ENCODE peak calls at places on chromosome 11, in nine cellular contexts. One of them, this sample, is unnamed. For H3K4me1, the result is how much of the 10 kb centered on the place peaks cover.

GRCh38 chr11:61918251-61919112 is 1.1 kb upstream of the RAB3IL1 start:
- DNase-seq in hepatocyte: no peak
- DNase-seq in transverse colon: no peak
- DNase-seq in PC-9: no peak
- DNase-seq in A549: no peak
- DNase-seq in fibroblast of lung: peak
- DNase-seq in left ventricle myocardium inferior: peak
- DNase-seq in Karpas-422: no peak
- DNase-seq in heart left ventricle: no peak
- DNase-seq in this sample: no peak

GRCh38 chr11:75826463-75827220 is 11.6 kb downstream of the UVRAG start:
- DNase-seq in transverse colon: no peak
- DNase-seq in heart left ventricle: no peak
- DNase-seq in A549: no peak
- DNase-seq in left ventricle myocardium inferior: no peak
- DNase-seq in Karpas-422: no peak
- DNase-seq in PC-9: no peak
- DNase-seq in hepatocyte: no peak
- DNase-seq in fibroblast of lung: no peak
- DNase-seq in this sample: no peak

GRCh38 chr11:86865436-86865835 is 65.1 kb downstream of the PRSS23 start:
- DNase-seq in A549: no peak
- DNase-seq in transverse colon: no peak
- DNase-seq in hepatocyte: no peak
- DNase-seq in PC-9: no peak
- DNase-seq in heart left ventricle: no peak
- DNase-seq in Karpas-422: no peak
- DNase-seq in left ventricle myocardium inferior: no peak
- DNase-seq in fibroblast of lung: no peak
- DNase-seq in this sample: no peak

GRCh38 chr11:7501894-7502293 is 11.9 kb upstream of the PPFIBP2 start:
- DNase-seq in fibroblast of lung: no peak
- DNase-seq in Karpas-422: no peak
- DNase-seq in A549: no peak
- DNase-seq in hepatocyte: no peak
- DNase-seq in left ventricle myocardium inferior: no peak
- DNase-seq in PC-9: no peak
- DNase-seq in heart left ventricle: no peak
- DNase-seq in transverse colon: no peak
- DNase-seq in this sample: no peak

GRCh38 chr11:60870276-60870675 is 2.9 kb downstream of the ZP1 start:
- DNase-seq in A549: no peak
- DNase-seq in heart left ventricle: no peak
- DNase-seq in PC-9: no peak
- DNase-seq in Karpas-422: peak
- DNase-seq in transverse colon: no peak
- DNase-seq in fibroblast of lung: no peak
- DNase-seq in left ventricle myocardium inferior: no peak
- DNase-seq in hepatocyte: no peak
- DNase-seq in this sample: no peak

GRCh38 chr11:120712862-120713770 is 201.6 kb downstream of the GRIK4 start:
- DNase-seq in fibroblast of lung: peak
- DNase-seq in hepatocyte: no peak
- DNase-seq in heart left ventricle: no peak
- DNase-seq in left ventricle myocardium inferior: no peak
- DNase-seq in transverse colon: no peak
- DNase-seq in PC-9: no peak
- DNase-seq in A549: no peak
- DNase-seq in Karpas-422: no peak
- DNase-seq in this sample: no peak

GRCh38 chr11:2928605-2929510 is at the start of gene PHLDA2:
- DNase-seq in hepatocyte: peak
- DNase-seq in heart left ventricle: peak
- DNase-seq in Karpas-422: no peak
- DNase-seq in PC-9: no peak
- DNase-seq in transverse colon: peak
- DNase-seq in fibroblast of lung: peak
- DNase-seq in A549: peak
- DNase-seq in left ventricle myocardium inferior: peak
- DNase-seq in this sample: peak

GRCh38 chr11:128624269-128625170 is 37.2 kb upstream of the ETS1 start:
- DNase-seq in Karpas-422: peak
- DNase-seq in A549: no peak
- DNase-seq in fibroblast of lung: no peak
- DNase-seq in left ventricle myocardium inferior: no peak
- DNase-seq in hepatocyte: no peak
- DNase-seq in PC-9: peak
- DNase-seq in heart left ventricle: no peak
- DNase-seq in transverse colon: peak
- DNase-seq in this sample: peak

GRCh38 chr11:93169950-93170561 is 27.7 kb downstream of the SLC36A4 start:
- DNase-seq in transverse colon: no peak
- DNase-seq in A549: no peak
- DNase-seq in fibroblast of lung: peak
- DNase-seq in Karpas-422: peak
- DNase-seq in PC-9: no peak
- DNase-seq in left ventricle myocardium inferior: no peak
- DNase-seq in heart left ventricle: no peak
- DNase-seq in hepatocyte: peak
- DNase-seq in this sample: no peak

GRCh38 chr11:73235236-73235786 is 17.2 kb downstream of the P2RY2 start:
- DNase-seq in Karpas-422: no peak
- DNase-seq in fibroblast of lung: no peak
- DNase-seq in PC-9: no peak
- DNase-seq in transverse colon: no peak
- DNase-seq in hepatocyte: no peak
- DNase-seq in A549: no peak
- DNase-seq in left ventricle myocardium inferior: no peak
- DNase-seq in heart left ventricle: no peak
- DNase-seq in this sample: peak

GRCh38 chr11:61071208-61071681 is 31.0 kb upstream of the CD5 start:
- DNase-seq in hepatocyte: no peak
- DNase-seq in left ventricle myocardium inferior: no peak
- DNase-seq in fibroblast of lung: no peak
- DNase-seq in A549: no peak
- DNase-seq in PC-9: no peak
- DNase-seq in Karpas-422: no peak
- DNase-seq in heart left ventricle: no peak
- DNase-seq in transverse colon: peak
- DNase-seq in this sample: no peak

GRCh38 chr11:14411818-14412217 is 52.8 kb upstream of the RRAS2 start:
- DNase-seq in fibroblast of lung: peak
- DNase-seq in transverse colon: no peak
- DNase-seq in A549: no peak
- DNase-seq in Karpas-422: no peak
- DNase-seq in left ventricle myocardium inferior: peak
- DNase-seq in hepatocyte: no peak
- DNase-seq in heart left ventricle: no peak
- DNase-seq in PC-9: no peak
- DNase-seq in this sample: no peak

DNA sequence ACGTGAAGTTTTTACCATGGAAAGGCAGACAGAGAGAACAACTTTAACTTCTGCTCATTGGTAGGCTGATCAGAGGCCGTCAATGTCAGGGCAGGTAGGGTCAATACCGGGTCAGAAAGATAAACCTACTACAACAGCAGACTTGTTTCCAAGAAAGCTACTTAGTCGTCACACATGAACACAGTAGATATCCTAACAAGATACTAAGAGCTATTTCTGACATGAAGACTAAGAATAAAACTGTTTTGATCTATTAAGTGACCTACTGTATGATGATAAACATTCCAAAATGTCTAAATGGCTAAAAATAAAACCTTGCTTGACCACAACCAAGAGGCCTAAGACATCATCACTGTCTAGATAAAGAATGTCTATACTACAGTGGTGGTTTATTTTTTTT is 231.3 kb downstream of the CADM1 start:
- DNase-seq in Karpas-422: no peak
- DNase-seq in transverse colon: no peak
- DNase-seq in A549: no peak
- DNase-seq in heart left ventricle: no peak
- DNase-seq in hepatocyte: no peak
- DNase-seq in fibroblast of lung: no peak
- DNase-seq in left ventricle myocardium inferior: no peak
- DNase-seq in PC-9: no peak
- DNase-seq in this sample: no peak
- H3K4me1 ChIP-seq in Karpas-422: under half
- H3K4me1 ChIP-seq in transverse colon: under half
- H3K4me1 ChIP-seq in A549: under half
- H3K4me1 ChIP-seq in heart left ventricle: under half
- H3K4me1 ChIP-seq in hepatocyte: under half
- H3K4me1 ChIP-seq in fibroblast of lung: under half
- H3K4me1 ChIP-seq in left ventricle myocardium inferior: under half
- H3K4me1 ChIP-seq in PC-9: under half
- H3K4me1 ChIP-seq in this sample: under half

GRCh38 chr11:65215441-65216076 is 33.8 kb downstream of the CAPN1 start:
- DNase-seq in left ventricle myocardium inferior: no peak
- DNase-seq in fibroblast of lung: no peak
- DNase-seq in hepatocyte: no peak
- DNase-seq in A549: no peak
- DNase-seq in PC-9: no peak
- DNase-seq in heart left ventricle: no peak
- DNase-seq in transverse colon: no peak
- DNase-seq in Karpas-422: peak
- DNase-seq in this sample: no peak
- H3K4me3 ChIP-seq in left ventricle myocardium inferior: no peak
- H3K4me3 ChIP-seq in fibroblast of lung: no peak
- H3K4me3 ChIP-seq in hepatocyte: no peak
- H3K4me3 ChIP-seq in A549: no peak
- H3K4me3 ChIP-seq in PC-9: peak
- H3K4me3 ChIP-seq in heart left ventricle: no peak
- H3K4me3 ChIP-seq in transverse colon: no peak
- H3K4me3 ChIP-seq in Karpas-422: no peak
- H3K4me3 ChIP-seq in this sample: no peak

GRCh38 chr11:44308256-44308922 is 1.6 kb downstream of the ALX4 start:
- DNase-seq in hepatocyte: no peak
- DNase-seq in Karpas-422: no peak
- DNase-seq in heart left ventricle: no peak
- DNase-seq in fibroblast of lung: no peak
- DNase-seq in A549: no peak
- DNase-seq in transverse colon: no peak
- DNase-seq in PC-9: no peak
- DNase-seq in left ventricle myocardium inferior: no peak
- DNase-seq in this sample: no peak
- H3K4me1 ChIP-seq in hepatocyte: under half
- H3K4me1 ChIP-seq in Karpas-422: under half
- H3K4me1 ChIP-seq in heart left ventricle: under half
- H3K4me1 ChIP-seq in fibroblast of lung: under half
- H3K4me1 ChIP-seq in A549: under half
- H3K4me1 ChIP-seq in transverse colon: under half
- H3K4me1 ChIP-seq in PC-9: under half
- H3K4me1 ChIP-seq in left ventricle myocardium inferior: half or more
- H3K4me1 ChIP-seq in this sample: under half

GRCh38 chr11:119423459-119424254 is 685 bp upstream of the THY1 start:
- DNase-seq in fibroblast of lung: no peak
- DNase-seq in transverse colon: no peak
- DNase-seq in PC-9: no peak
- DNase-seq in heart left ventricle: no peak
- DNase-seq in Karpas-422: no peak
- DNase-seq in hepatocyte: no peak
- DNase-seq in A549: no peak
- DNase-seq in left ventricle myocardium inferior: no peak
- DNase-seq in this sample: no peak

GRCh38 chr11:119421941-119422504 is 949 bp downstream of the THY1 start:
- DNase-seq in heart left ventricle: no peak
- DNase-seq in hepatocyte: peak
- DNase-seq in fibroblast of lung: peak
- DNase-seq in A549: no peak
- DNase-seq in left ventricle myocardium inferior: no peak
- DNase-seq in Karpas-422: no peak
- DNase-seq in transverse colon: no peak
- DNase-seq in PC-9: no peak
- DNase-seq in this sample: peak

GRCh38 chr11:119424276-119424675 is 1.3 kb upstream of the THY1 start:
- DNase-seq in PC-9: no peak
- DNase-seq in heart left ventricle: no peak
- DNase-seq in transverse colon: no peak
- DNase-seq in hepatocyte: no peak
- DNase-seq in left ventricle myocardium inferior: no peak
- DNase-seq in fibroblast of lung: no peak
- DNase-seq in Karpas-422: no peak
- DNase-seq in A549: no peak
- DNase-seq in this sample: no peak

GRCh38 chr11:119421351-119421750 is 1.6 kb downstream of the THY1 start:
- DNase-seq in hepatocyte: no peak
- DNase-seq in PC-9: no peak
- DNase-seq in A549: no peak
- DNase-seq in Karpas-422: no peak
- DNase-seq in left ventricle myocardium inferior: no peak
- DNase-seq in fibroblast of lung: peak
- DNase-seq in transverse colon: no peak
- DNase-seq in heart left ventricle: no peak
- DNase-seq in this sample: no peak

GRCh38 chr11:119422505-119423416 is at the start of gene THY1:
- DNase-seq in transverse colon: no peak
- DNase-seq in hepatocyte: peak
- DNase-seq in Karpas-422: no peak
- DNase-seq in A549: no peak
- DNase-seq in PC-9: no peak
- DNase-seq in left ventricle myocardium inferior: no peak
- DNase-seq in fibroblast of lung: peak
- DNase-seq in heart left ventricle: no peak
- DNase-seq in this sample: peak
- H3K4me3 ChIP-seq in transverse colon: peak
- H3K4me3 ChIP-seq in hepatocyte: peak
- H3K4me3 ChIP-seq in Karpas-422: no peak
- H3K4me3 ChIP-seq in A549: peak
- H3K4me3 ChIP-seq in PC-9: no peak
- H3K4me3 ChIP-seq in left ventricle myocardium inferior: peak
- H3K4me3 ChIP-seq in fibroblast of lung: peak
- H3K4me3 ChIP-seq in heart left ventricle: peak
- H3K4me3 ChIP-seq in this sample: peak